ENCODE peak calls at places on chromosomes 7 and 10, in nine cellular contexts. O is Caki2; C is CD4-positive, alpha-beta T cell; F is activated gamma-delta T cell treated with anti-CD3 and anti-CD28 coated beads, Interleukin-2, amount 50 U/mL, for 16 hours; E is colonic mucosa; M is NCI-H2029 treated with DMSO at 0.1 percent for 48 hours; K is gastrocnemius medialis; I is adrenal gland; Z is left cardiac atrium. Y is an unnamed sample.

GRCh38 chr7:90409667-90410066 is 6.4 kb downstream of the CLDN12 start:
- DNase-seq in F (no peak), M (no peak), C (no peak), K (no peak), I (no peak), O (peak; percentile 33), E (peak; percentile 58), Z (no peak), Y (no peak)

GRCh38 chr10:101841826-101842225 is 1.8 kb downstream of the KCNIP2 start:
- DNase-seq in Z (no peak), F (no peak), I (peak; percentile 54), E (no peak), K (no peak), M (no peak), O (no peak), C (no peak), Y (no peak)

GRCh38 chr7:37452346-37452745 is 3.7 kb upstream of the ELMO1 start:
- DNase-seq in C (no peak), M (no peak), K (no peak), O (no peak), E (no peak), Z (no peak), F (no peak), I (no peak), Y (no peak)

GRCh38 chr10:26367771-26368170 is 70.4 kb upstream of the APBB1IP start:
- DNase-seq in O (peak; percentile 74), M (no peak), C (no peak), F (no peak), I (no peak), Z (no peak), E (no peak), K (no peak), Y (no peak)

GRCh38 chr10:70337201-70337651 is 45.2 kb downstream of the LRRC20 start:
- DNase-seq in O (no peak), E (no peak), C (no peak), F (no peak), Z (no peak), K (no peak), I (no peak), M (no peak), Y (no peak)

GRCh38 chr10:90862908-90863514 is 5.2 kb upstream of the HTR7 start:
- DNase-seq in M (no peak), I (no peak), E (no peak), Z (no peak), F (no peak), K (no peak), C (no peak), O (no peak), Y (no peak)

GRCh38 chr10:30705625-30706149 is 76.1 kb upstream of the LYZL2 start:
- DNase-seq in I (no peak), F (no peak), M (no peak), C (no peak), E (no peak), O (no peak), Z (no peak), K (no peak), Y (no peak)

GRCh38 chr10:122530177-122530576 is 30.4 kb upstream of the DMBT1 start:
- DNase-seq in E (no peak), C (no peak), I (peak; percentile 66), K (no peak), F (no peak), O (no peak), M (no peak), Z (peak; percentile 76), Y (no peak)

GRCh38 chr10:98266647-98267046 is 1.3 kb downstream of the LOXL4 start:
- DNase-seq in C (no peak), I (no peak), K (no peak), Z (no peak), O (no peak), E (no peak), F (no peak), M (no peak), Y (no peak)

GRCh38 chr10:62071846-62072281 is 170.4 kb downstream of the ARID5B start:
- DNase-seq in I (no peak), E (no peak), C (no peak), Z (no peak), M (no peak), F (no peak), O (no peak), K (peak; percentile 52), Y (no peak)

GRCh38 chr7:75732764-75733630 is 5.7 kb downstream of the HIP1 start:
- DNase-seq in K (no peak), C (no peak), E (no peak), M (no peak), Z (no peak), I (no peak), O (peak; percentile 97), F (no peak), Y (no peak)

GRCh38 chr10:79984851-79985250 is 35.9 kb upstream of the SFTPD start:
- DNase-seq in F (no peak), Z (no peak), M (no peak), O (peak; percentile 64), C (no peak), I (no peak), E (no peak), K (no peak), Y (no peak)

GRCh38 chr7:134694299-134694698 is 47.6 kb downstream of the BPGM start:
- DNase-seq in K (no peak), C (no peak), E (no peak), F (no peak), Z (no peak), M (no peak), I (no peak), O (no peak), Y (no peak)

GRCh38 chr10:32771217-32771616 is 186.8 kb downstream of the ITGB1 start:
- DNase-seq in I (no peak), C (no peak), Z (no peak), K (no peak), E (no peak), F (no peak), M (no peak), O (peak; percentile 5), Y (no peak)

GRCh38 chr10:110488124-110488681 is 9.5 kb upstream of the DUSP5 start:
- DNase-seq in O (no peak), Z (no peak), I (peak; percentile 60), C (no peak), K (no peak), M (no peak), F (no peak), E (no peak), Y (no peak)

GRCh38 chr7:42907316-42907715 is 4.6 kb downstream of the C7orf25 start:
- DNase-seq in I (no peak), O (no peak), C (no peak), F (no peak), K (no peak), Z (no peak), M (no peak), E (no peak), Y (no peak)

GRCh38 chr10:89003344-89003743 is 12.7 kb downstream of the FAS start:
- DNase-seq in K (no peak), I (no peak), Z (no peak), F (no peak), M (no peak), E (no peak), C (no peak), O (no peak), Y (no peak)

GRCh38 chr7:156680281-156680680 is 39.7 kb downstream of the RNF32 start:
- DNase-seq in C (no peak), F (no peak), O (no peak), M (no peak), I (no peak), Z (no peak), E (no peak), K (no peak), Y (no peak)

GRCh38 chr7:70812511-70812910 is 319.4 kb upstream of the GALNT17 start:
- DNase-seq in O (no peak), M (no peak), I (no peak), C (no peak), Z (no peak), F (no peak), K (no peak), E (no peak), Y (no peak)

GRCh38 chr10:35993816-35994515 is 351.9 kb upstream of the FZD8 start:
- DNase-seq in M (no peak), F (no peak), K (no peak), C (no peak), E (no peak), I (no peak), Z (no peak), O (no peak), Y (no peak)

GRCh38 chr7:33185786-33186185 is 56.4 kb downstream of the BBS9 start:
- DNase-seq in F (no peak), I (no peak), C (no peak), K (no peak), O (peak; percentile 50), Z (no peak), E (no peak), M (peak; percentile 58), Y (no peak)

Y was measured in glutamatergic neuron.